ENCODE peak calls at places on chromosome 17, in five cellular contexts. J, W, K, L and U are unnamed samples.

GRCh38 chr17:48388955-48389764 is 40.9 kb downstream of the SKAP1 start:
- DNase-seq in J (no peak), W (no peak), K (no peak), L (no peak), U (no peak)

GRCh38 chr17:79362086-79362995 is 248.5 kb downstream of the RBFOX3 start:
- DNase-seq in J (no peak), W (no peak), K (no peak), L (no peak), U (no peak)

GRCh38 chr17:58227733-58228132 is 8.7 kb upstream of the MKS1 start:
- DNase-seq in J (no peak), W (no peak), K (no peak), L (no peak), U (no peak)

GRCh38 chr17:41666708-41667279 is 21.9 kb upstream of the EIF1 start:
- DNase-seq in J (peak), W (no peak), K (peak), L (peak), U (peak)

GRCh38 chr17:4162366-4162765 is 19.4 kb downstream of the CYB5D2 start:
- DNase-seq in J (no peak), W (no peak), K (no peak), L (no peak), U (no peak)

GRCh38 chr17:79632432-79632735 is 21.5 kb upstream of the RBFOX3 start:
- DNase-seq in J (peak), W (no peak), K (peak), L (no peak), U (no peak)

GRCh38 chr17:77470800-77471733 is 330.3 kb downstream of the SEC14L1 start:
- DNase-seq in J (no peak), W (no peak), K (no peak), L (peak), U (peak)

GRCh38 chr17:83183951-83184506 is 104.6 kb downstream of the METRNL start:
- DNase-seq in J (no peak), W (no peak), K (no peak), L (no peak), U (no peak)

GRCh38 chr17:71023631-71024030 is 854.3 kb downstream of the KCNJ2 start:
- DNase-seq in J (no peak), W (no peak), K (no peak), L (peak), U (no peak)

GRCh38 chr17:10192963-10193362 is 5.4 kb downstream of the GAS7 start:
- DNase-seq in J (no peak), W (peak), K (no peak), L (peak), U (peak)

GRCh38 chr17:27257031-27257357 is 36.9 kb upstream of the WSB1 start:
- DNase-seq in J (no peak), W (no peak), K (no peak), L (no peak), U (no peak)

GRCh38 chr17:68709995-68710780 is 109.0 kb upstream of the FAM20A start:
- DNase-seq in J (no peak), W (no peak), K (no peak), L (peak), U (peak)

GRCh38 chr17:11944587-11944986 is 52.7 kb downstream of the ZNF18 start:
- DNase-seq in J (no peak), W (no peak), K (no peak), L (no peak), U (peak)

GRCh38 chr17:14308965-14309879 is 8.3 kb downstream of the HS3ST3B1 start:
- DNase-seq in J (peak), W (peak), K (peak), L (peak), U (peak)

GRCh38 chr17:47703191-47703591 is 9.2 kb downstream of the TBKBP1 start:
- DNase-seq in J (peak), W (no peak), K (no peak), L (no peak), U (no peak)

GRCh38 chr17:8125196-8125946 is 1.5 kb upstream of the HES7 start:
- DNase-seq in J (no peak), W (no peak), K (peak), L (peak), U (peak)

GRCh38 chr17:82583720-82584234 is 64.2 kb downstream of the FOXK2 start:
- DNase-seq in J (peak), W (no peak), K (no peak), L (no peak), U (peak)

GRCh38 chr17:40602445-40603443 is 37.5 kb upstream of the CCR7 start:
- DNase-seq in J (no peak), W (no peak), K (no peak), L (no peak), U (no peak)

GRCh38 chr17:2222901-2223616 is 80.5 kb downstream of the SMG6 start:
- DNase-seq in J (no peak), W (no peak), K (peak), L (peak), U (peak)

GRCh38 chr17:43562679-43563146 is 16.6 kb upstream of the ETV4 start:
- DNase-seq in J (no peak), W (no peak), K (no peak), L (no peak), U (no peak)

GRCh38 chr17:40323731-40324650 is 15.0 kb downstream of the RARA start:
- DNase-seq in J (peak), W (no peak), K (no peak), L (peak), U (peak)

GRCh38 chr17:76335716-76336381 is 17.9 kb downstream of the PRPSAP1 start:
- DNase-seq in J (no peak), W (no peak), K (no peak), L (no peak), U (no peak)

GRCh38 chr17:53032861-53033271 is 789.9 kb upstream of the KIF2B start:
- DNase-seq in J (no peak), W (no peak), K (no peak), L (peak), U (peak)

GRCh38 chr17:3015890-3016289 is 47.5 kb downstream of the OR1D5 start:
- DNase-seq in J (no peak), W (no peak), K (no peak), L (no peak), U (peak)

GRCh38 chr17:66567234-66568170 is 265.1 kb downstream of the PRKCA start:
- DNase-seq in J (peak), W (peak), K (peak), L (peak), U (peak)

GRCh38 chr17:48954300-48954755 is 9.7 kb upstream of the SNF8 start:
- DNase-seq in J (no peak), W (no peak), K (no peak), L (peak), U (peak)

GRCh38 chr17:5804226-5804625 is 219.9 kb upstream of the NLRP1 start:
- DNase-seq in J (no peak), W (no peak), K (no peak), L (no peak), U (no peak)

GRCh38 chr17:36674278-36674650 is 72.9 kb downstream of the MRM1 start:
- DNase-seq in J (no peak), W (no peak), K (no peak), L (no peak), U (no peak)

GRCh38 chr17:29390856-29391631 is 881 bp downstream of the TAOK1 start:
- DNase-seq in J (no peak), W (no peak), K (peak), L (peak), U (peak)

GRCh38 chr17:64259436-64259835 is 3.6 kb downstream of the TEX2 start:
- DNase-seq in J (no peak), W (no peak), K (no peak), L (no peak), U (no peak)

GRCh38 chr17:65278050-65278819 is 141.1 kb downstream of the RGS9 start:
- DNase-seq in J (peak), W (no peak), K (no peak), L (peak), U (peak)

GRCh38 chr17:61248399-61248798 is 151.2 kb upstream of the TBX2 start:
- DNase-seq in J (no peak), W (no peak), K (no peak), L (no peak), U (peak)

GRCh38 chr17:57531078-57531477 is 214.0 kb downstream of the CCDC182 start:
- DNase-seq in J (no peak), W (no peak), K (no peak), L (no peak), U (no peak)

GRCh38 chr17:60039509-60040442 is 38.9 kb downstream of the HEATR6 start:
- DNase-seq in J (no peak), W (no peak), K (no peak), L (no peak), U (no peak)

GRCh38 chr17:15457723-15458094 is 9.7 kb downstream of the CDRT4 start:
- DNase-seq in J (no peak), W (no peak), K (no peak), L (no peak), U (no peak)

GRCh38 chr17:19553036-19553435 is 19.4 kb downstream of the SLC47A1 start:
- DNase-seq in J (no peak), W (no peak), K (no peak), L (no peak), U (no peak)
- H3K4me3 ChIP-seq in J (no peak), W (no peak), K (no peak), L (no peak), U (no peak)

DNA sequence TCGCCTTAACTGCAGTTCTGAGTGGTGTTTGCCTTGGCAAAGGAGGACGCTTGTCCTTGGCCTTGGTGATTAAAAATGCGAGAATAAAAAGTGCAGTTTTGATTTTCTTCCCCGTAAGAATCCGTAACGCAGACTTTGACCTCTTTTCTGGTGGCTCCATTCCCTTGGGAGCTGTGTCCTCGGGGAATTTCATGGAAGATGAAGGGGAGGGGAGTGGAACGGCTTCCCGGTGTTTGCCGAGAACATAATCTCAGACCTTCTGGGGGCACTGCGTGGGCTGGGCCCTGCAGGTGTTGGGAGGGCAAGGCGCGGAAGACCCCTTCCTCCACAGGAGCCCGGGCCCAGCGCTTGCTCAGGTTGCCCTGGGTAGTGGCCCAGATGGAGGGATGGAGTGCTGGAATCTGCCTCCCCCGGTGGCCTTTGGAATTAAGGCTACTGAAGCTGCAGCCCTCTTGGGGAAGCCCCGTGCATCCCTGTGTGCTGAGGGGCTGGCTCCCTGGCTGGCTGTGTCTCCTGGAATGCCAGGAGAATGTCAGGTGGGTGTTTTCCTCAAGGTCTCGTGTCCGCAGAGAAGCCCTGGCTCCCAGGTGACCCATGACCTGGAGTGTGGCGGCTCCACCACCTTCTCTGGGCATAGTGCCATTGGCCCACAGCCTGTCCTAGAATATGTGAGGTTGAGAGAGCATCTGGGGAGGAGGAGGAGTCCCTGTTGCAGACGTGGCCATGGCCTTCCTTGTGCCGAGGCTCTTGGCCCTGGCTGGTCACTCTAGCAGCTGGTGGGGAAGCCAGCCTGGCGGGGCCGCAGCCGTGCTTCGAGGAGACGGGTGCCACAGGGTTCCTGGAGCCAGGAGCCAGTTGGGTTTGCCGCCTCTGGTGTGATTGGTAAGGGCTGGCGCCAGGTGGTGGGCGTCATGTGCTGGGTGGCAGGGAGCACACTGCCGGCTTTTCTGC is 3.1 kb downstream of the BAIAP2 start:
- DNase-seq in J (no peak), W (no peak), K (no peak), L (peak), U (no peak)
- TF ChIP-seq CTCF in J (no peak), W (no peak), K (no peak), L (no peak), U (no peak)

DNA sequence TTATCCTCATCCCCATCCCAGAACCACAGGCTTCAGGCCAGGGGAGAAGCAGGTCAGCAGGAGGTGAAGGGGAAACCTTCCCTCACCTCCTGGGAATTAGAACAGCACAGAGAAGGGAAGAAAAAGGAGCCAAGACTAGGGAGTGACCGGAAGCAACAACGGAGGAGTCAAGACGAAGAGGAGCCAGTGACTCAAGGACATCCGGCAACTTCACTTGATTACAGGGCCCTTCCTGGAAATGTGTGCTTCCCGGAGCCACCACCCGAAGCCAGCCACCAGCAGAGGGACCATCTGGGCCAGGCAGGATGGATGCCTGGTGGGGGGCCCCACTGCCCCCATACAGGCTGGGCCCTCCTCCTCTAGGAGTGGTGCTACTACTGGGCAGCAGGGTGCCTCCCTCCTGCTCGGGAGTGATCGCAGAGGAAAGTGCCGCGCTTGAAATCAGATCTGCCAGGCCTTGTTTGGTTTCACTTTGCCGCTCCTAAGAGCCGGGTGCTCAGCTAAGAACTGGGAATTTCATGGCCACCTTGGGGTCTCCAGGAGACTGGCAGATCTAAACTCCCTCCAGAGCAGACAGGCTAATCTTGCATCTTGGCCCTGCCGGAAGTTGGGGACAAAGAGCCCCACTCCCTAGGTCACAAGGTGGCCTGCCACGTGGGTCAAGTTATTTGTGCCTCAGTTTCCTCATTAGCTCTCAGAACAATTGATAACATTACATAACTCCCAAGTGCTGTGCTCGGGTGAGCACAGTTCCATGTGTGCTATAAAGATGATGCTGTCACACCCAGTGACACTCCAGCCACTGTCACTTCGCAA is 6.6 kb downstream of the CDC42EP4 start:
- DNase-seq in J (peak), W (no peak), K (peak), L (peak), U (peak)
- H3K4me3 ChIP-seq in J (peak), W (peak), K (peak), L (peak), U (peak)

DNA sequence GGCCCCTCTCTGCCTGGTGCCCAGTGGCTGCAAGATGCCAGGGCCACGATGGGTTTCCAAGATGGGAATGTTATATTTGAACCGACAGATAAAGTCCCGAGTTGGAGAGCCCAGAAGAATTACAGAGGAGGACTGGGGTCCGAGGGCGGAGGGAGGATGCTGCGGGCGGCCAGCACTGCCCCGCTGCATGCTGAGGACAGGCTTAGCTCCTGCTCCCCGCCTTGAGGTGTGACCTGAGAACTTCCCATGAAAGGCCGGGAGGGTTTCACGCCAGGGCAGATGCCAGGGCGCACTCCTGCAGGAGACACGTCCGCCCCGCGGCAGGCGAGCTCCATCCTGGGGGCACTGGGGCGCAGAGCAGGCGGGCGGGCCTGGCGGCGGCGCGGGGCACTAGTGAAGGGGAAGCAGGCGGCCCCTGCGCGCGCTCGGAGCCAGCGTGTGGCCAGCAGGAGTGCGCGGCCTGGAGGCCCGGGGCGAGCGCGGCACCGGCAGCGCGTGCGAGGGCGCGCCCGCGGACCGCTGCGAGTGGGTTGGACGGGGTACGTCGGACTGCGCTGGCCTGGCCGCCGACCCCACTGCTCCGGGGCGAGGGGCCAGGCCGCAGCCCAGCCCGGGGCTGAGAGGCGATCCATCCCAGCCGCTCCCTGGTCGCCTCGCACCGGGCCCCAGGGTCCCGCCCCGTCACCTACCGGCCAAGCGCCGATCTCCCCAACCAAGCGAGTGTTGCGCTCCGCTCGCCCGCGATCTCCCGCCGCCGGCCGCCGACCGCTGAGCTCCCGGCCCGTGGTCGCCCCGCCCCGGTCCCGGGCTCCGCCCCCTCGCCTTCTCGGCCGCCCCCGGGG is at the start of gene MAP3K14:
- DNase-seq in J (peak), W (no peak), K (peak), L (peak), U (peak)
- TF ChIP-seq CTCF in J (peak), W (peak), K (no peak), L (peak), U (peak)